ENCODE peak calls at places on chromosome 21, in five cellular contexts. O, I, F, R and U are unnamed samples.

GRCh38 chr21:34511787-34512451 is at the start of gene KCNE1:
- DNase-seq in O (peak), I (no peak), F (no peak), R (no peak), U (no peak)

GRCh38 chr21:28272272-28272992 is 720.2 kb downstream of the LTN1 start:
- DNase-seq in O (peak), I (no peak), F (no peak), R (no peak), U (no peak)

GRCh38 chr21:45747802-45748445 is 104.4 kb downstream of the PCBP3 start:
- DNase-seq in O (peak), I (no peak), F (no peak), R (no peak), U (no peak)

GRCh38 chr21:36917487-36918158 is 48.8 kb downstream of the HLCS start:
- DNase-seq in O (peak), I (no peak), F (no peak), R (no peak), U (no peak)

GRCh38 chr21:42627527-42628289 is 25.7 kb upstream of the PDE9A start:
- DNase-seq in O (no peak), I (no peak), F (no peak), R (no peak), U (no peak)

GRCh38 chr21:25708467-25709065 is 26.1 kb downstream of the ATP5PF start:
- DNase-seq in O (peak), I (no peak), F (peak), R (no peak), U (no peak)

GRCh38 chr21:14520535-14520934 is 25.6 kb downstream of the SAMSN1 start:
- DNase-seq in O (no peak), I (no peak), F (no peak), R (no peak), U (no peak)

GRCh38 chr21:41973861-41974751 is 20.3 kb upstream of the C2CD2 start:
- DNase-seq in O (no peak), I (no peak), F (no peak), R (no peak), U (no peak)

GRCh38 chr21:14403681-14404318 is 20.9 kb upstream of the HSPA13 start:
- DNase-seq in O (peak), I (no peak), F (no peak), R (no peak), U (no peak)

GRCh38 chr21:37257526-37257966 is 9.6 kb downstream of the VPS26C start:
- DNase-seq in O (peak), I (no peak), F (no peak), R (no peak), U (no peak)

GRCh38 chr21:46354518-46354917 is 30.6 kb downstream of the PCNT start:
- DNase-seq in O (no peak), I (no peak), F (no peak), R (no peak), U (no peak)